ENCODE peak calls at places on chromosomes 11 and 22, in ten cellular contexts. One of them, this sample, is unnamed.

GRCh38 chr11:34449013-34449412 is 10.3 kb downstream of the CAT start:
- DNase-seq in pancreas: no peak
- DNase-seq in dorsolateral prefrontal cortex: no peak
- DNase-seq in aorta: no peak
- DNase-seq in left ventricle myocardium inferior: no peak
- DNase-seq in adipocyte: no peak
- DNase-seq in CD4-positive, alpha-beta memory T cell: no peak
- DNase-seq in GM23338: no peak
- DNase-seq in HL-60: no peak
- DNase-seq in mesenchymal stem cell: no peak
- DNase-seq in this sample: no peak

GRCh38 chr11:62444271-62444833 is 25.5 kb downstream of the SCGB1A1 start:
- DNase-seq in pancreas: no peak
- DNase-seq in dorsolateral prefrontal cortex: peak
- DNase-seq in aorta: peak
- DNase-seq in left ventricle myocardium inferior: peak
- DNase-seq in adipocyte: no peak
- DNase-seq in CD4-positive, alpha-beta memory T cell: no peak
- DNase-seq in GM23338: no peak
- DNase-seq in HL-60: no peak
- DNase-seq in mesenchymal stem cell: no peak
- DNase-seq in this sample: peak

GRCh38 chr11:77111277-77111676 is 8.6 kb downstream of the OMP start:
- DNase-seq in pancreas: no peak
- DNase-seq in dorsolateral prefrontal cortex: no peak
- DNase-seq in aorta: no peak
- DNase-seq in left ventricle myocardium inferior: no peak
- DNase-seq in adipocyte: no peak
- DNase-seq in CD4-positive, alpha-beta memory T cell: no peak
- DNase-seq in GM23338: no peak
- DNase-seq in HL-60: no peak
- DNase-seq in mesenchymal stem cell: no peak
- DNase-seq in this sample: no peak

GRCh38 chr11:16126361-16126760 is 230.0 kb downstream of the SOX6 start:
- DNase-seq in pancreas: no peak
- DNase-seq in dorsolateral prefrontal cortex: no peak
- DNase-seq in aorta: no peak
- DNase-seq in left ventricle myocardium inferior: no peak
- DNase-seq in adipocyte: no peak
- DNase-seq in CD4-positive, alpha-beta memory T cell: no peak
- DNase-seq in GM23338: no peak
- DNase-seq in HL-60: no peak
- DNase-seq in mesenchymal stem cell: no peak
- DNase-seq in this sample: no peak

GRCh38 chr22:31739795-31740201 is 10.1 kb downstream of the PRR14L start:
- DNase-seq in pancreas: no peak
- DNase-seq in dorsolateral prefrontal cortex: no peak
- DNase-seq in aorta: no peak
- DNase-seq in left ventricle myocardium inferior: no peak
- DNase-seq in adipocyte: no peak
- DNase-seq in CD4-positive, alpha-beta memory T cell: no peak
- DNase-seq in GM23338: no peak
- DNase-seq in HL-60: no peak
- DNase-seq in mesenchymal stem cell: peak
- DNase-seq in this sample: no peak

GRCh38 chr11:84780689-84781293 is 846.4 kb downstream of the DLG2 start:
- DNase-seq in pancreas: no peak
- DNase-seq in dorsolateral prefrontal cortex: no peak
- DNase-seq in aorta: no peak
- DNase-seq in left ventricle myocardium inferior: no peak
- DNase-seq in adipocyte: peak
- DNase-seq in CD4-positive, alpha-beta memory T cell: no peak
- DNase-seq in GM23338: peak
- DNase-seq in HL-60: no peak
- DNase-seq in mesenchymal stem cell: peak
- DNase-seq in this sample: no peak

GRCh38 chr11:69367211-69367964 is 73.4 kb downstream of the MYEOV start:
- DNase-seq in pancreas: no peak
- DNase-seq in dorsolateral prefrontal cortex: no peak
- DNase-seq in aorta: no peak
- DNase-seq in left ventricle myocardium inferior: no peak
- DNase-seq in adipocyte: no peak
- DNase-seq in CD4-positive, alpha-beta memory T cell: no peak
- DNase-seq in GM23338: no peak
- DNase-seq in HL-60: no peak
- DNase-seq in mesenchymal stem cell: peak
- DNase-seq in this sample: no peak

GRCh38 chr11:73380897-73381410 is 4.8 kb downstream of the RELT start:
- DNase-seq in pancreas: no peak
- DNase-seq in dorsolateral prefrontal cortex: no peak
- DNase-seq in aorta: no peak
- DNase-seq in left ventricle myocardium inferior: no peak
- DNase-seq in adipocyte: no peak
- DNase-seq in CD4-positive, alpha-beta memory T cell: no peak
- DNase-seq in GM23338: no peak
- DNase-seq in HL-60: no peak
- DNase-seq in mesenchymal stem cell: no peak
- DNase-seq in this sample: no peak

GRCh38 chr11:12938590-12939247 is 70.4 kb upstream of the RASSF10 start:
- DNase-seq in pancreas: no peak
- DNase-seq in dorsolateral prefrontal cortex: no peak
- DNase-seq in aorta: no peak
- DNase-seq in left ventricle myocardium inferior: no peak
- DNase-seq in adipocyte: peak
- DNase-seq in CD4-positive, alpha-beta memory T cell: no peak
- DNase-seq in GM23338: no peak
- DNase-seq in HL-60: no peak
- DNase-seq in mesenchymal stem cell: no peak
- DNase-seq in this sample: no peak

GRCh38 chr11:12944889-12945288 is 64.2 kb upstream of the RASSF10 start:
- DNase-seq in pancreas: no peak
- DNase-seq in dorsolateral prefrontal cortex: no peak
- DNase-seq in aorta: no peak
- DNase-seq in left ventricle myocardium inferior: no peak
- DNase-seq in adipocyte: no peak
- DNase-seq in CD4-positive, alpha-beta memory T cell: no peak
- DNase-seq in GM23338: no peak
- DNase-seq in HL-60: no peak
- DNase-seq in mesenchymal stem cell: no peak
- DNase-seq in this sample: no peak

GRCh38 chr11:12943276-12943675 is 65.8 kb upstream of the RASSF10 start:
- DNase-seq in pancreas: no peak
- DNase-seq in dorsolateral prefrontal cortex: no peak
- DNase-seq in aorta: no peak
- DNase-seq in left ventricle myocardium inferior: no peak
- DNase-seq in adipocyte: no peak
- DNase-seq in CD4-positive, alpha-beta memory T cell: no peak
- DNase-seq in GM23338: no peak
- DNase-seq in HL-60: no peak
- DNase-seq in mesenchymal stem cell: no peak
- DNase-seq in this sample: no peak

GRCh38 chr11:12942157-12942556 is 67.0 kb upstream of the RASSF10 start:
- DNase-seq in pancreas: no peak
- DNase-seq in dorsolateral prefrontal cortex: no peak
- DNase-seq in aorta: no peak
- DNase-seq in left ventricle myocardium inferior: no peak
- DNase-seq in adipocyte: no peak
- DNase-seq in CD4-positive, alpha-beta memory T cell: no peak
- DNase-seq in GM23338: peak
- DNase-seq in HL-60: no peak
- DNase-seq in mesenchymal stem cell: no peak
- DNase-seq in this sample: no peak

GRCh38 chr11:12941671-12942070 is 67.4 kb upstream of the RASSF10 start:
- DNase-seq in pancreas: no peak
- DNase-seq in dorsolateral prefrontal cortex: no peak
- DNase-seq in aorta: no peak
- DNase-seq in left ventricle myocardium inferior: no peak
- DNase-seq in adipocyte: no peak
- DNase-seq in CD4-positive, alpha-beta memory T cell: no peak
- DNase-seq in GM23338: no peak
- DNase-seq in HL-60: no peak
- DNase-seq in mesenchymal stem cell: no peak
- DNase-seq in this sample: no peak
- H3K4me3 ChIP-seq in pancreas: no peak
- H3K4me3 ChIP-seq in dorsolateral prefrontal cortex: no peak
- H3K4me3 ChIP-seq in aorta: no peak
- H3K4me3 ChIP-seq in left ventricle myocardium inferior: no peak
- H3K4me3 ChIP-seq in adipocyte: no peak
- H3K4me3 ChIP-seq in CD4-positive, alpha-beta memory T cell: no peak
- H3K4me3 ChIP-seq in GM23338: no peak
- H3K4me3 ChIP-seq in HL-60: no peak
- H3K4me3 ChIP-seq in mesenchymal stem cell: no peak
- H3K4me3 ChIP-seq in this sample: no peak

GRCh38 chr11:120256178-120256577 is 16.2 kb downstream of the POU2F3 start:
- DNase-seq in pancreas: no peak
- DNase-seq in dorsolateral prefrontal cortex: no peak
- DNase-seq in aorta: no peak
- DNase-seq in left ventricle myocardium inferior: no peak
- DNase-seq in adipocyte: no peak
- DNase-seq in CD4-positive, alpha-beta memory T cell: no peak
- DNase-seq in GM23338: no peak
- DNase-seq in HL-60: no peak
- DNase-seq in mesenchymal stem cell: no peak
- DNase-seq in this sample: no peak

GRCh38 chr11:120256779-120257178 is 16.8 kb downstream of the POU2F3 start:
- DNase-seq in pancreas: no peak
- DNase-seq in dorsolateral prefrontal cortex: no peak
- DNase-seq in aorta: no peak
- DNase-seq in left ventricle myocardium inferior: no peak
- DNase-seq in adipocyte: no peak
- DNase-seq in CD4-positive, alpha-beta memory T cell: no peak
- DNase-seq in GM23338: no peak
- DNase-seq in HL-60: no peak
- DNase-seq in mesenchymal stem cell: no peak
- DNase-seq in this sample: no peak

GRCh38 chr11:120254788-120255518 is 15.0 kb downstream of the POU2F3 start:
- DNase-seq in pancreas: no peak
- DNase-seq in dorsolateral prefrontal cortex: no peak
- DNase-seq in aorta: no peak
- DNase-seq in left ventricle myocardium inferior: no peak
- DNase-seq in adipocyte: no peak
- DNase-seq in CD4-positive, alpha-beta memory T cell: no peak
- DNase-seq in GM23338: peak
- DNase-seq in HL-60: no peak
- DNase-seq in mesenchymal stem cell: no peak
- DNase-seq in this sample: no peak

GRCh38 chr11:120257346-120257745 is 17.4 kb downstream of the POU2F3 start:
- DNase-seq in pancreas: no peak
- DNase-seq in dorsolateral prefrontal cortex: no peak
- DNase-seq in aorta: no peak
- DNase-seq in left ventricle myocardium inferior: no peak
- DNase-seq in adipocyte: no peak
- DNase-seq in CD4-positive, alpha-beta memory T cell: no peak
- DNase-seq in GM23338: no peak
- DNase-seq in HL-60: no peak
- DNase-seq in mesenchymal stem cell: no peak
- DNase-seq in this sample: no peak

DNA sequence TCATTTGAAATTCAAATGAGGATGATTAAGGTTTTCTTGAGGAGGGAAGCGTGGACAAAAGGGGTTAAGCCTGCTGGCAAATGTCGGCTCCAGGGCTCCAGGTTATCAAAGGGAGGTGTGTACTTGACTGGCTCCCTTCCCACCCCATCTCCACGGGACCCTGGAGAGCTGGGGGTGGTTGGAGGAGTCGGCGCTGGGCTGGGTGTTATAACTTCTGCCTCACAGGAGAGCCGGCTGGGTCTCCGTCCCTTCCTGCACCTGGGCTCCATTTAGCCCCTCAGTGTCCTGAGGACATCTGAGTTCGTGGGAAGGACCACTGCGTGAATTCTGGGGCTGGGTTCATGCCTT is 15.6 kb downstream of the POU2F3 start:
- DNase-seq in pancreas: no peak
- DNase-seq in dorsolateral prefrontal cortex: no peak
- DNase-seq in aorta: no peak
- DNase-seq in left ventricle myocardium inferior: no peak
- DNase-seq in adipocyte: no peak
- DNase-seq in CD4-positive, alpha-beta memory T cell: no peak
- DNase-seq in GM23338: no peak
- DNase-seq in HL-60: no peak
- DNase-seq in mesenchymal stem cell: no peak
- DNase-seq in this sample: no peak
- H3K4me3 ChIP-seq in pancreas: no peak
- H3K4me3 ChIP-seq in dorsolateral prefrontal cortex: no peak
- H3K4me3 ChIP-seq in aorta: no peak
- H3K4me3 ChIP-seq in left ventricle myocardium inferior: no peak
- H3K4me3 ChIP-seq in adipocyte: no peak
- H3K4me3 ChIP-seq in CD4-positive, alpha-beta memory T cell: no peak
- H3K4me3 ChIP-seq in GM23338: peak
- H3K4me3 ChIP-seq in HL-60: no peak
- H3K4me3 ChIP-seq in mesenchymal stem cell: no peak
- H3K4me3 ChIP-seq in this sample: no peak

GRCh38 chr22:36455571-36456458 is 25.6 kb downstream of the TXN2 start:
- DNase-seq in pancreas: peak
- DNase-seq in dorsolateral prefrontal cortex: no peak
- DNase-seq in aorta: no peak
- DNase-seq in left ventricle myocardium inferior: no peak
- DNase-seq in adipocyte: no peak
- DNase-seq in CD4-positive, alpha-beta memory T cell: no peak
- DNase-seq in GM23338: no peak
- DNase-seq in HL-60: no peak
- DNase-seq in mesenchymal stem cell: no peak
- DNase-seq in this sample: no peak
- H3K4me3 ChIP-seq in pancreas: peak
- H3K4me3 ChIP-seq in dorsolateral prefrontal cortex: peak
- H3K4me3 ChIP-seq in aorta: no peak
- H3K4me3 ChIP-seq in left ventricle myocardium inferior: peak
- H3K4me3 ChIP-seq in adipocyte: peak
- H3K4me3 ChIP-seq in CD4-positive, alpha-beta memory T cell: peak
- H3K4me3 ChIP-seq in GM23338: peak
- H3K4me3 ChIP-seq in HL-60: no peak
- H3K4me3 ChIP-seq in mesenchymal stem cell: no peak
- H3K4me3 ChIP-seq in this sample: peak

GRCh38 chr11:114301088-114301487 is 4.9 kb downstream of the NNMT start:
- DNase-seq in pancreas: no peak
- DNase-seq in dorsolateral prefrontal cortex: no peak
- DNase-seq in aorta: no peak
- DNase-seq in left ventricle myocardium inferior: no peak
- DNase-seq in adipocyte: no peak
- DNase-seq in CD4-positive, alpha-beta memory T cell: no peak
- DNase-seq in GM23338: no peak
- DNase-seq in HL-60: no peak
- DNase-seq in mesenchymal stem cell: no peak
- DNase-seq in this sample: no peak

GRCh38 chr11:114304065-114304464 is 7.9 kb downstream of the NNMT start:
- DNase-seq in pancreas: no peak
- DNase-seq in dorsolateral prefrontal cortex: no peak
- DNase-seq in aorta: no peak
- DNase-seq in left ventricle myocardium inferior: no peak
- DNase-seq in adipocyte: no peak
- DNase-seq in CD4-positive, alpha-beta memory T cell: no peak
- DNase-seq in GM23338: no peak
- DNase-seq in HL-60: no peak
- DNase-seq in mesenchymal stem cell: no peak
- DNase-seq in this sample: no peak

GRCh38 chr11:114304969-114305368 is 8.8 kb downstream of the NNMT start:
- DNase-seq in pancreas: no peak
- DNase-seq in dorsolateral prefrontal cortex: no peak
- DNase-seq in aorta: no peak
- DNase-seq in left ventricle myocardium inferior: no peak
- DNase-seq in adipocyte: no peak
- DNase-seq in CD4-positive, alpha-beta memory T cell: no peak
- DNase-seq in GM23338: no peak
- DNase-seq in HL-60: no peak
- DNase-seq in mesenchymal stem cell: no peak
- DNase-seq in this sample: no peak

GRCh38 chr11:114301927-114302326 is 5.7 kb downstream of the NNMT start:
- DNase-seq in pancreas: no peak
- DNase-seq in dorsolateral prefrontal cortex: no peak
- DNase-seq in aorta: no peak
- DNase-seq in left ventricle myocardium inferior: no peak
- DNase-seq in adipocyte: no peak
- DNase-seq in CD4-positive, alpha-beta memory T cell: no peak
- DNase-seq in GM23338: no peak
- DNase-seq in HL-60: no peak
- DNase-seq in mesenchymal stem cell: no peak
- DNase-seq in this sample: no peak

GRCh38 chr11:114302663-114303062 is 6.5 kb downstream of the NNMT start:
- DNase-seq in pancreas: no peak
- DNase-seq in dorsolateral prefrontal cortex: no peak
- DNase-seq in aorta: no peak
- DNase-seq in left ventricle myocardium inferior: no peak
- DNase-seq in adipocyte: no peak
- DNase-seq in CD4-positive, alpha-beta memory T cell: no peak
- DNase-seq in GM23338: no peak
- DNase-seq in HL-60: no peak
- DNase-seq in mesenchymal stem cell: no peak
- DNase-seq in this sample: no peak
- H3K4me3 ChIP-seq in pancreas: no peak
- H3K4me3 ChIP-seq in dorsolateral prefrontal cortex: no peak
- H3K4me3 ChIP-seq in aorta: peak
- H3K4me3 ChIP-seq in left ventricle myocardium inferior: no peak
- H3K4me3 ChIP-seq in adipocyte: peak
- H3K4me3 ChIP-seq in CD4-positive, alpha-beta memory T cell: no peak
- H3K4me3 ChIP-seq in GM23338: no peak
- H3K4me3 ChIP-seq in HL-60: no peak
- H3K4me3 ChIP-seq in mesenchymal stem cell: no peak
- H3K4me3 ChIP-seq in this sample: no peak

This sample was measured in left lung.